ENCODE peak calls at places on chromosome 1, in eight cellular contexts. T is IMR-90, K is heart left ventricle, B is lower leg skin, O is sigmoid colon, A is tibial nerve, W is body of pancreas, P is transverse colon. N is an unnamed sample.

GRCh38 chr1:241212624-241213023 is 144.4 kb downstream of the RGS7 start:
- DNase-seq in W (no peak), B (no peak), T (no peak), K (no peak), P (no peak), O (no peak), A (no peak), N (no peak)

GRCh38 chr1:84883286-84883685 is 9.7 kb downstream of the LPAR3 start:
- DNase-seq in T (peak; percentile 58), A (no peak), P (no peak), B (no peak), K (no peak), W (no peak), O (no peak), N (no peak)

GRCh38 chr1:226064168-226064815 is 1.8 kb downstream of the H3-3A start:
- DNase-seq in O (no peak), P (no peak), T (no peak), W (peak; percentile 53), B (no peak), A (no peak), K (no peak), N (no peak)

GRCh38 chr1:204249736-204250427 is 36.1 kb upstream of the GOLT1A start:
- DNase-seq in A (no peak), B (no peak), W (no peak), P (no peak), O (no peak), T (no peak), K (no peak), N (no peak)

GRCh38 chr1:51214615-51215131 is 21.4 kb upstream of the RNF11 start:
- DNase-seq in A (no peak), B (no peak), K (no peak), P (no peak), O (no peak), T (peak; percentile 87), W (peak; percentile 12), N (no peak)

GRCh38 chr1:7232441-7232840 is 447.2 kb downstream of the CAMTA1 start:
- DNase-seq in A (no peak), O (no peak), T (no peak), P (no peak), K (no peak), B (no peak), W (no peak), N (no peak)

GRCh38 chr1:178969226-178969987 is 56.3 kb upstream of the FAM20B start:
- DNase-seq in A (no peak), T (no peak), P (no peak), W (no peak), B (no peak), O (no peak), K (no peak), N (no peak)

GRCh38 chr1:161166669-161167548 is 683 bp downstream of the PPOX start:
- DNase-seq in T (no peak), K (no peak), O (no peak), P (no peak), A (no peak), W (no peak), B (no peak), N (no peak)

GRCh38 chr1:81165963-81166362 is 634.8 kb upstream of the ADGRL2 start:
- DNase-seq in B (no peak), K (no peak), A (no peak), P (no peak), W (no peak), T (peak; percentile 58), O (no peak), N (no peak)

GRCh38 chr1:54826226-54826816 is 25.2 kb upstream of the TTC22 start:
- DNase-seq in W (no peak), A (no peak), T (no peak), O (no peak), P (no peak), K (no peak), B (no peak), N (no peak)

GRCh38 chr1:110033421-110033820 is 1.0 kb upstream of the STRIP1 start:
- DNase-seq in A (no peak), P (no peak), O (no peak), B (no peak), W (no peak), K (no peak), T (no peak), N (no peak)

GRCh38 chr1:84759756-84760155 is 69.5 kb upstream of the SSX2IP start:
- DNase-seq in A (no peak), K (no peak), T (no peak), W (no peak), B (no peak), O (no peak), P (no peak), N (no peak)

GRCh38 chr1:222749927-222750326 is 12.9 kb downstream of the FAM177B start:
- DNase-seq in B (no peak), K (no peak), P (no peak), A (no peak), W (no peak), T (no peak), O (no peak), N (no peak)

GRCh38 chr1:27576846-27577245 is 27.1 kb downstream of the AHDC1 start:
- DNase-seq in K (no peak), P (no peak), W (no peak), O (no peak), A (no peak), B (no peak), T (no peak), N (no peak)

GRCh38 chr1:27577504-27578188 is 26.3 kb downstream of the AHDC1 start:
- DNase-seq in O (peak; percentile 71), W (no peak), P (no peak), T (no peak), B (no peak), A (no peak), K (no peak), N (no peak)

GRCh38 chr1:27574871-27575831 is 28.8 kb downstream of the AHDC1 start:
- DNase-seq in K (peak; percentile 88), T (peak; percentile 85), W (peak; percentile 91), P (peak; percentile 66), A (no peak), B (no peak), O (peak; percentile 93), N (no peak)

GRCh38 chr1:27574001-27574781 is 29.8 kb downstream of the AHDC1 start:
- DNase-seq in O (no peak), A (no peak), B (no peak), P (no peak), W (peak; percentile 60), K (no peak), T (no peak), N (no peak)

DNA sequence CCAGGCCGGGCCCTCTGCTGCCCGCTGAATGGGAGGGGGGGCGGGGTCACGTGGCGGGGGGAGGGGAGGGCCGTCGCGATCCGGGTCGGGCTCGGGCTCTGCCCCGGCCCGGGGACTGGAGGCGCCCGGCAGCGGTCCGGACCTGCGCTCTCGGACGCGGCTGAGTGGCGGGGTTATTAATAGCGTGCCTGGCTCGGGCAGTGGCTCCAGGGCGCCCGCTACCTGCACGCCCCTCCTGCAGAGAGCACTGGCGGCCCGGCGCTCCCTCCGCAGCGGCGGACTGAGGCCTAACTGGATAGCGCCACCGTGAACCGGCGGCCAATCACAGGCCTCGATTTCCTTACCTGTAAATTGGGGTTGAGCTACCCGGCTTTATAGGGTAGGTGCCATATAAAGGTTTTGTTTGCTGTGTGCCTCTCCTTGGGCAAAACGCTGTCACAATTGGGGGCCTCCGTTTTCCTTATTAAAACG is 28.0 kb downstream of the AHDC1 start:
- DNase-seq in B (no peak), K (peak; percentile 86), O (peak; percentile 93), T (no peak), W (peak; percentile 84), P (peak; percentile 68), A (no peak), N (no peak)
- TF ChIP-seq POLR2A in B (no peak), K (no peak), O (no peak), T (no peak), W (no peak), P (no peak), A (no peak), N (no peak)

DNA sequence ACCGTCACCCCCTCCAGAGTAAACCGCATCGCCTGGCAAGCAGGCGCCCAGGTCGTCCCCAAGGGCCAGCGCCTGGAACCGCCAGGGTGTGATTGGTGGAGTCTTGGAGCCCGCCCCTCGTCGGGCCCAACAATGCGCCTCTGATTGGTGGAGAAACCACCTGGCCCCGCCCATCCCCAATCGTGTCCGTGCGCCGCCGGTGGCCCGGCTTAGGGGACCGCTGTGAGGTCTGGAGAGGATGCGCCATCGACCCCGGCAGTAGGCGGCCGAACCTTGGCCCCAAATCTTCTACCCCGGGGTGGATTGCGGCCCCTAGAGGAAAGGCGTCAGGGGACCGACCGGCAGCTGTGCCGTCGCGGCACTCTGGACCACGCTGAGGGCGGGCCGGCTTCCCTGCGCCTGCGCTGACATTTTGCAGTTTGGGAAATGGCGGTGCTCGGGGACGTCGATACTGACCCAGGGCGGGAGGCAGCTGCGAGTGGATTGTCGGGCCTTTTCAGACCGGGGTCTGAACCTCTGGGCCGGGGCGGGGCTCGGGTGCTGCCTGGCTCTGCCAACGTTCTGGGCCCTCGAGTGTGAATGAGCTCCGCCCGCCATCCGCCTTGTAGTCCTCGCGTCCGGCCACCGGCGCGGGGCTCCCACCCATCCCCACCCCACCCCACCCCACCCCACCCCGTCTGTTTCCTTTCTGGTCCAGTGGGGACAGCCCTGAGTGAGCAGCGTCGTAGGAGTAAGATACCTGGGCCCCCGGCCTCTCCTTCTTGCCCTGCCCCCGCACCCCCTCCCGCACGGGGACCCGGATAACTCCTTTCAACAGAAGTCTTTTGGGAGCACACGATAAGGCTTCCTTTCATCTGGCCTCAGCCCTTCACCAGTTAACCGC is 34.2 kb downstream of the SLC2A1 start:
- DNase-seq in P (peak; percentile 96), A (peak; percentile 91), B (peak; percentile 91), W (peak; percentile 94), O (peak; percentile 97), T (peak; percentile 75), K (peak; percentile 96), N (no peak)
- TF ChIP-seq POLR2A in P (peak; percentile 80), A (peak; percentile 88), B (no peak), W (peak; percentile 83), O (peak; percentile 73), T (peak; percentile 60), K (peak; percentile 91), N (peak; percentile 39)

GRCh38 chr1:217315346-217315745 is 315.5 kb downstream of the GPATCH2 start:
- DNase-seq in P (no peak), B (no peak), O (no peak), K (no peak), T (peak; percentile 19), A (no peak), W (no peak), N (no peak)

GRCh38 chr1:217311766-217312165 is 319.1 kb downstream of the GPATCH2 start:
- DNase-seq in W (no peak), O (no peak), A (no peak), T (peak; percentile 20), P (no peak), K (no peak), B (no peak), N (no peak)

DNA sequence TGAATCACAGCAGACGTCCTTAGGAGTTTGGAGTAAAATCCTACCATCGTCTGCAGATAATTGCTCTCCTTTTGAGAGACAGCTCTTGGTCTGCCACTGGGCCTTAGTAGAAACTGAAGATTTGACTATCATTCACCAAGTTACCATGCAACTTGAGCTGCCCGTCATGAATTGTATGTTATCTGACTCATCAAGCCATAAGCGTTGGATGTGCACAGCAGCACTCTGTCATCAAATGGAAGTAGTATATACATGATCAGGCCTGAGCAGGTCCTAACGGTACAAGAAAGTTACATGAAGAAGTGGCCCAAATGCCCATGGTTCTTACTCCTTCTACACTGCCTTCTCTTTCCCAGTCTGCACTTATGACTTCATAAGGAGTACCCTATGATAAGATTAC is 317.8 kb downstream of the GPATCH2 start:
- DNase-seq in W (no peak), P (no peak), O (no peak), K (no peak), T (no peak), A (no peak), B (no peak), N (no peak)
- TF ChIP-seq POLR2A in W (no peak), P (no peak), O (no peak), K (no peak), T (no peak), A (no peak), B (no peak), N (no peak)

GRCh38 chr1:150282558-150282958 is 204 bp downstream of the CIART start:
- DNase-seq in P (no peak), T (peak; percentile 22), O (no peak), B (no peak), A (peak; percentile 46), W (no peak), K (no peak), N (no peak)
- TF ChIP-seq POLR2A in P (peak; percentile 49), T (peak; percentile 63), O (peak; percentile 92), B (no peak), A (peak; percentile 44), W (peak; percentile 48), K (no peak), N (peak; percentile 5)